ENCODE peak calls at places on chromosome 6, in four cellular contexts. M is mammary epithelial cell, W is dorsolateral prefrontal cortex, D is AG04449. L is an unnamed sample.

GRCh38 chr6:28947067-28947765 is 23.4 kb upstream of the TRIM27 start:
- DNase-seq in W (no peak), M (no peak), D (no peak), L (no peak)

GRCh38 chr6:21626756-21627155 is 33.2 kb downstream of the SOX4 start:
- DNase-seq in D (no peak), M (no peak), W (no peak), L (peak)

GRCh38 chr6:13431861-13432465 is 55.4 kb downstream of the GFOD1 start:
- DNase-seq in W (no peak), M (no peak), D (no peak), L (peak)

GRCh38 chr6:80321011-80321410 is 214.5 kb downstream of the BCKDHB start:
- DNase-seq in W (no peak), M (no peak), D (no peak), L (no peak)

GRCh38 chr6:119742188-119742803 is 392.7 kb upstream of the MAN1A1 start:
- DNase-seq in D (no peak), W (peak), M (peak), L (peak)

GRCh38 chr6:115908906-115909559 is 151.7 kb downstream of the FRK start:
- DNase-seq in D (no peak), M (no peak), W (no peak), L (no peak)

GRCh38 chr6:147933201-147933600 is 409.4 kb upstream of the SASH1 start:
- DNase-seq in D (no peak), M (no peak), W (no peak), L (no peak)

GRCh38 chr6:166640342-166641043 is 13.4 kb upstream of the RPS6KA2 start:
- DNase-seq in M (peak), D (no peak), W (no peak), L (peak)

GRCh38 chr6:106972500-106972899 is 2.0 kb downstream of the CD24 start:
- DNase-seq in D (no peak), W (no peak), M (peak), L (peak)

GRCh38 chr6:131167773-131168172 is 32.5 kb downstream of the AKAP7 start:
- DNase-seq in W (no peak), M (no peak), D (no peak), L (no peak)

GRCh38 chr6:48962041-48962440 is 501.0 kb downstream of the MMUT start:
- DNase-seq in W (no peak), D (no peak), M (no peak), L (peak)

GRCh38 chr6:106724848-106725247 is 95.5 kb downstream of the QRSL1 start:
- DNase-seq in W (no peak), M (peak), D (no peak), L (peak)

GRCh38 chr6:133637874-133638273 is 251.0 kb upstream of the TCF21 start:
- DNase-seq in W (peak), M (no peak), D (no peak), L (no peak)

GRCh38 chr6:38311201-38311600 is 328.5 kb downstream of the BTBD9 start:
- DNase-seq in W (no peak), D (no peak), M (no peak), L (no peak)

GRCh38 chr6:150100745-150101144 is 31.8 kb upstream of the ULBP3 start:
- DNase-seq in W (no peak), D (no peak), M (no peak), L (no peak)

GRCh38 chr6:156946370-156946936 is 169.3 kb downstream of the ARID1B start:
- DNase-seq in D (no peak), W (no peak), M (no peak), L (no peak)

GRCh38 chr6:117399924-117400323 is 25.8 kb downstream of the ROS1 start:
- DNase-seq in D (no peak), M (peak), W (no peak), L (peak)

GRCh38 chr6:149510793-149511512 is 26.1 kb upstream of the ZC3H12D start:
- DNase-seq in D (no peak), W (no peak), M (no peak), L (no peak)

GRCh38 chr6:155187096-155187495 is 76.7 kb upstream of the CLDN20 start:
- DNase-seq in M (no peak), W (no peak), D (no peak), L (no peak)

GRCh38 chr6:16783485-16783884 is 22.2 kb upstream of the ATXN1 start:
- DNase-seq in D (no peak), M (no peak), W (no peak), L (no peak)

GRCh38 chr6:53862517-53863457 is 68.0 kb downstream of the LRRC1 start:
- DNase-seq in D (peak), M (peak), W (no peak), L (peak)

GRCh38 chr6:165701005-165701404 is 38.0 kb upstream of the PDE10A start:
- DNase-seq in W (no peak), M (no peak), D (no peak), L (no peak)

GRCh38 chr6:81938991-81939773 is 186.7 kb upstream of the TENT5A start:
- DNase-seq in D (peak), W (no peak), M (peak), L (peak)

GRCh38 chr6:25660512-25660911 is 8.5 kb downstream of the SCGN start:
- DNase-seq in W (no peak), D (no peak), M (peak), L (peak)

GRCh38 chr6:110232456-110232855 is 52.2 kb downstream of the CDC40 start:
- DNase-seq in D (no peak), W (no peak), M (no peak), L (no peak)

GRCh38 chr6:98847767-98848538 is 13.6 kb downstream of the POU3F2 start:
- DNase-seq in M (no peak), D (no peak), W (no peak), L (no peak)
- H3K4me3 ChIP-seq in M (no peak), D (peak), W (no peak), L (no peak)

DNA sequence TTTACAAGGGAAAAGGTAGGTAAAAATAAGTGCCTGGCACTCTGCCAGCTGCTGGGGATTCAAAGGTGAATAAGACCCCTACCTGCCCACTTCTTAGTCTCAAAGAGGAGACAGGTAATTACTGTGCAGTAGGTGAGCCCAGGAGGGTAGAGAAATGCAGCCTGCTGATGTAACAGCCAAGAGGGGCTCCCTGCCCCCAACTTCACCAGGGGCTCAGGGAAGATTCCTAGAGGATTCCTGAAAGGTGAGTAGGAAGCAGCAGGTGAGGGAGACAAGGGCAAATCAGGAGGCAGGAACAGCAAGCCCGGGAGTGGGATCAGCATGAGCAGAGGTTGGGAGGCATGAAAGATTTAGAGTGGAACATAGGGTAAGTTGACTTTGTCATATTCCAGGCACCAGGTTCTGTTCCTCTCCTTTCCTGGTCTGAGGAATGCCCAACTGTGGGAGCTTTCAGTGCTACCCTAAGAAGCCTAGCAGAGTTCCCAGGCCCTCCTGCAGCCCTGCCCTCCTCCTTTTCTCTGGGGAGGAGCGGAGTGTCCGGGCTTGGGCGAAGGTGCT is 258.1 kb downstream of the LRFN2 start:
- DNase-seq in W (no peak), D (no peak), M (no peak), L (no peak)
- TF ChIP-seq CTCF in W (no peak), D (no peak), M (no peak), L (no peak)

GRCh38 chr6:33318426-33319073 is 1.0 kb upstream of the ZBTB22 start:
- DNase-seq in M (no peak), W (no peak), D (no peak), L (no peak)

GRCh38 chr6:33316603-33317417 is 734 bp downstream of the ZBTB22 start:
- DNase-seq in M (no peak), D (no peak), W (no peak), L (no peak)

GRCh38 chr6:33317668-33318425 is at the start of gene ZBTB22:
- DNase-seq in D (peak), M (peak), W (peak), L (peak)

GRCh38 chr6:33315753-33316602 is 1.6 kb downstream of the ZBTB22 start:
- DNase-seq in W (no peak), M (no peak), D (no peak), L (no peak)

DNA sequence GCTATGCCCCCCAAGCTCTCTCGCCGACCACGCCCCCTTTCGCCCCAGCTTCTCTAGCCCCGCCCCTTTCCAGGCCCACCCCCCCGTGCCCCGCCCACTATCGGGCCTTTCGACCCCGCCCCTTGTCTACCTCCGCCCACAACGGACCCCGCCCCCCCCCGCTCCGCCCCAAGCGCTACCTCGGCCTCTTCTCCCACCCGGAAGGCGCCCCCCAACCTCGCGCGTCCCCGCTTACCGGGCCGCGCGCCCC is 201 bp downstream of the ZBTB22 start:
- DNase-seq in D (no peak), M (no peak), W (no peak), L (no peak)
- H3K4me3 ChIP-seq in D (peak), M (peak), W (peak), L (peak)

GRCh38 chr6:71287926-71288227 is 734 bp upstream of the OGFRL1 start:
- DNase-seq in W (no peak), D (no peak), M (no peak), L (no peak)

GRCh38 chr6:71287038-71287437 is 1.6 kb upstream of the OGFRL1 start:
- DNase-seq in D (no peak), W (peak), M (no peak), L (no peak)

GRCh38 chr6:71289039-71289801 is 609 bp downstream of the OGFRL1 start:
- DNase-seq in W (peak), M (no peak), D (no peak), L (peak)

GRCh38 chr6:71289802-71290175 is 1.2 kb downstream of the OGFRL1 start:
- DNase-seq in W (no peak), M (no peak), D (no peak), L (no peak)

DNA sequence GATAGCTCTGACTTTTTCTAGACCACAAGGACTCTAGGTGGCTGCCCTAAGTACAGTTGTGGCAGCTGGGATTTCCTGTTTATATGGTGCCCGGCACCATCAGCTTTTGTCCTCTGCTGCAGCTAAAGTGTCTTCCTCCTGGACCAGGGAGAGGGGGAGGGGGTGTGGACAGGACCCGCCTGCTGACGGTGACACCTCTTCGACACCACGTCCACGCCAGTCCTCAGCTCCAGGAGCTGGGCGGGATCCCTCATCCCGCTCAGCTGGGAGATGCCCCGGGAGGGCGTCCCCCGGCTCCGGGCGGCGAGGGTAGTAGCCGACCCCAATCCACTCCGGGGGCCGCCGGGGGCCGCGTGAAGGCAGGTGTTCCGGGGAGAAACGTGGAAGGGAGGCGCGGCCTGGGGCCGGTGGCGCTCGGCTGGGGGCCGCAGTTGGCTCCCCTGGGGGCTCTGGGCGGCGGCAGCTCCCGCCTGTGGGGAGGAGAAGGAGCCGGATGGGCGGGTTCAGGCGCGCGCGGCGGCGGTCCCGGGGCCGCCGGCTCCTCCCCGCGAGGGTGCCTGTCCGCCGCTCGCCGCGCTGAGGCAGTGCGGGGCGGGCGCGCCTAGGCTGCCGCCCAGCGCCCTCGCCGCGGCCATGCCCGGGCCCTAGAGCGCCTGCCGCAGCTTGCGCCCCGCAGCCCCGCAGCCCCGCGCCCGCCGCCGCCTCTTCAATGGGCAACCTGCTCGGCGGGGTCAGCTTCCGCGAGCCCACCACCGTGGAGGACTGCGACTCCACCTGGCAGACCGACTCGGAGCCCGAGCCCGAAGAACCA is at the start of gene OGFRL1:
- DNase-seq in W (peak), M (peak), D (no peak), L (peak)
- TF ChIP-seq CTCF in W (no peak), M (no peak), D (no peak), L (no peak)

DNA sequence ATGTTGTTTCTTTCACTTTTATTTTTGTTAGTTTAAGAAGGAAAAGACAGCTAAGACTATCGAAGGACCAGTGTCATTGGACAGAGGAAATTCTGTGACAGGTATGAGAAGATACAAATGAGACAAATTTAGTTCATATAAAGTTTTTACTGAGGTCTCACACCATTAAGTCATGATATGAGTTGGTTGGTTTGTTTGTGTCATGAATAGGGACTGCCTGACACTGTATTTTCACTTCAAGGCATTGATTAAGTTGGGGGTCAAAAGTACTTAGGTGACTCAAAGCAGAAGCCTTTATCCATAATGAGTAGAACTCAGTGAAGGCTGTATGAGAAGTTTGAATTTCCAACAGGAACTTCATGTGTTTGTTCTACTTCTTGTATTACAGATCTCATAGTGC is 21.3 kb upstream of the HIVEP2 start:
- DNase-seq in D (no peak), M (no peak), W (no peak), L (no peak)
- H3K4me3 ChIP-seq in D (no peak), M (no peak), W (no peak), L (no peak)

GRCh38 chr6:88238065-88238464 is 71.9 kb upstream of the CNR1 start:
- DNase-seq in M (peak), D (no peak), W (no peak), L (peak)
- TF ChIP-seq CTCF in M (peak), D (no peak), W (peak), L (peak)

GRCh38 chr6:122323361-122323760 is 76.1 kb upstream of the HSF2 start:
- DNase-seq in D (no peak), M (no peak), W (no peak), L (no peak)

DNA sequence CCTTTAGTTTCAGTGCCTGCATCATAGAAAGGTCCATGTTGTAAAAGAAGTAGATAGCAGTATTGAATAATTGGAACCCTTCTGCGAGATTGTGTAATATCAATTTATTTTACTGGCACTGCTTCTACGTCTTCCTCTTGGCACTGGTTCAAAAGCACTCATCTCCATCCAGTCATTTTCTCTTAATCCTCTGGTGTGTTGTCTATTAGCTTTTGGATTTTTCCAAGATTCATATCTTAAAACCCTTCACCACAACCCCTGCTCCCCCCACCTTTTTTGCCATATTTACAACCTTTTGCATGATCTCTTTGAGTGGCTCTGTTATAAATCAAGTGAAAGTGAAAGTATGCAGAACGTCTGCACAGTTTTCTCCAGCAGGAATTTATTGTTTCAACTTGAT is 76.6 kb upstream of the HSF2 start:
- DNase-seq in D (no peak), W (no peak), M (peak), L (peak)
- H3K4me3 ChIP-seq in D (peak), W (peak), M (peak), L (no peak)

GRCh38 chr6:163655217-163656121 is 241.0 kb downstream of the QKI start:
- DNase-seq in M (no peak), D (no peak), W (no peak), L (no peak)
- TF ChIP-seq CTCF in M (no peak), D (no peak), W (no peak), L (no peak)

L was measured in epithelial cell of esophagus.